ENCODE peak calls at places on chromosomes 13 and 19, in eight cellular contexts. One of them, this sample, is unnamed. For H3K27me3, the result is how much of the 10 kb centered on the place peaks cover.

GRCh38 chr13:111410232-111411021 is 90.0 kb downstream of the TEX29 start:
- DNase-seq in adrenal gland: no peak
- DNase-seq in esophagus squamous epithelium: no peak
- DNase-seq in breast epithelium: no peak
- DNase-seq in stomach: no peak
- DNase-seq in uterus: no peak
- DNase-seq in testis: no peak
- DNase-seq in tibial nerve: no peak
- DNase-seq in this sample: no peak

GRCh38 chr19:39193785-39194184 is 3.0 kb upstream of the NCCRP1 start:
- DNase-seq in adrenal gland: no peak
- DNase-seq in esophagus squamous epithelium: no peak
- DNase-seq in breast epithelium: no peak
- DNase-seq in stomach: peak
- DNase-seq in uterus: no peak
- DNase-seq in testis: no peak
- DNase-seq in tibial nerve: no peak
- DNase-seq in this sample: no peak

GRCh38 chr19:49413348-49413747 is 9.9 kb downstream of the PTH2 start:
- DNase-seq in adrenal gland: no peak
- DNase-seq in esophagus squamous epithelium: no peak
- DNase-seq in breast epithelium: no peak
- DNase-seq in stomach: no peak
- DNase-seq in uterus: no peak
- DNase-seq in testis: no peak
- DNase-seq in tibial nerve: no peak
- DNase-seq in this sample: no peak

GRCh38 chr13:43005460-43006236 is 13.6 kb upstream of the EPSTI1 start:
- DNase-seq in adrenal gland: no peak
- DNase-seq in esophagus squamous epithelium: no peak
- DNase-seq in breast epithelium: no peak
- DNase-seq in stomach: no peak
- DNase-seq in uterus: no peak
- DNase-seq in testis: no peak
- DNase-seq in tibial nerve: no peak
- DNase-seq in this sample: no peak

GRCh38 chr19:7652061-7652641 is 15.2 kb downstream of the STXBP2 start:
- DNase-seq in adrenal gland: peak
- DNase-seq in esophagus squamous epithelium: peak
- DNase-seq in breast epithelium: peak
- DNase-seq in stomach: peak
- DNase-seq in uterus: peak
- DNase-seq in testis: peak
- DNase-seq in tibial nerve: peak
- DNase-seq in this sample: peak

GRCh38 chr13:41960700-41961697 is at the start of gene VWA8:
- DNase-seq in adrenal gland: peak
- DNase-seq in esophagus squamous epithelium: no peak
- DNase-seq in breast epithelium: peak
- DNase-seq in stomach: peak
- DNase-seq in uterus: peak
- DNase-seq in testis: peak
- DNase-seq in tibial nerve: peak
- DNase-seq in this sample: peak

GRCh38 chr19:1244693-1245451 is 3.3 kb downstream of the ATP5F1D start:
- DNase-seq in adrenal gland: peak
- DNase-seq in esophagus squamous epithelium: no peak
- DNase-seq in breast epithelium: no peak
- DNase-seq in stomach: peak
- DNase-seq in uterus: peak
- DNase-seq in testis: peak
- DNase-seq in tibial nerve: no peak
- DNase-seq in this sample: peak

GRCh38 chr19:19550972-19551861 is 13.2 kb downstream of the CILP2 start:
- DNase-seq in adrenal gland: no peak
- DNase-seq in esophagus squamous epithelium: no peak
- DNase-seq in breast epithelium: no peak
- DNase-seq in stomach: no peak
- DNase-seq in uterus: no peak
- DNase-seq in testis: no peak
- DNase-seq in tibial nerve: no peak
- DNase-seq in this sample: no peak

GRCh38 chr13:40776681-40777165 is 5.7 kb upstream of the MRPS31 start:
- DNase-seq in adrenal gland: no peak
- DNase-seq in esophagus squamous epithelium: peak
- DNase-seq in breast epithelium: no peak
- DNase-seq in stomach: no peak
- DNase-seq in uterus: no peak
- DNase-seq in testis: no peak
- DNase-seq in tibial nerve: no peak
- DNase-seq in this sample: no peak

GRCh38 chr19:45852145-45852750 is 10.7 kb downstream of the SYMPK start:
- DNase-seq in adrenal gland: no peak
- DNase-seq in esophagus squamous epithelium: no peak
- DNase-seq in breast epithelium: no peak
- DNase-seq in stomach: no peak
- DNase-seq in uterus: no peak
- DNase-seq in testis: no peak
- DNase-seq in tibial nerve: no peak
- DNase-seq in this sample: no peak

GRCh38 chr13:61277877-61278276 is 137.8 kb downstream of the PCDH20 start:
- DNase-seq in adrenal gland: no peak
- DNase-seq in esophagus squamous epithelium: no peak
- DNase-seq in breast epithelium: no peak
- DNase-seq in stomach: no peak
- DNase-seq in uterus: no peak
- DNase-seq in testis: no peak
- DNase-seq in tibial nerve: no peak
- DNase-seq in this sample: no peak

GRCh38 chr19:54209058-54209747 is 8.5 kb downstream of the RPS9 start:
- DNase-seq in adrenal gland: no peak
- DNase-seq in esophagus squamous epithelium: no peak
- DNase-seq in breast epithelium: no peak
- DNase-seq in stomach: no peak
- DNase-seq in uterus: no peak
- DNase-seq in testis: no peak
- DNase-seq in tibial nerve: no peak
- DNase-seq in this sample: no peak

DNA sequence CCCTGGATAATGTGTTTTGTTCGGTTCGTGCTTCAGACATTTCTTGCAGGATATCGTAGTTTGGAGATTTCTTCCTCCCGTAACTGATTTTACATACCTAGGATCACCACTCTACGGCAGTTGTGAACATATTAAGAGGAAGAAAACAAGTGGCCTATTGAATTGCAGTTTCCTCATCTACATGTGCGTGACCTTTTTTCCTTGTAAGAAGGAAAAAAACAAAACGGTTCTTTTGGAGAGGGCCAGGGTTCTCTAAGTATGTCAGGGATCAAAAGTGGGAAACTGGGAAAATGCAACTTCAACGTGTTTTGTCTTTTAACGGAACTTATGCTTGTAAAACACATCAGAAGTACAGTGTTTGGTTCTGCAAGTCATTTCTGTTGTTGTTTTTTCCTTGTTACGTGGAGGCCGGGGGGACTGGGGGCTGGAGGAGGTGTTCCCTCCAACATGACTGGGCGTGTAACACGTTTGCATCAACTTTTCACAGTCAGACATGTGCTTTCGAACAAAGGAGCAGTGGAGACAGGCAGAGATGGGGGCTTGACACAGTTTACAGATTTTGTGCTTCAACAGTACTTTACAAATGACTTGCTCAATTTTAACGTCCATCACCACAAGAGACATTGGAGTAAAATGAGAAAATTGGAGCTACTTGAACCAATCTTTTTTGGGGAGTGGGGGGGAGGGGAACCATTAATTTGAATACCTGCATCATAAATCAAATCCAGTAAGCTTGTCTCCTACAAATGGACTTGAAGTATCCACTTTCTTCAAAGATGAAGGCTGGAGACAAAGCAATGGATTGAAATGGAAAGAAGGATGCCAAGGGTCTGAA is 3.8 kb downstream of the ZC3H4 start:
- DNase-seq in adrenal gland: no peak
- DNase-seq in esophagus squamous epithelium: no peak
- DNase-seq in breast epithelium: no peak
- DNase-seq in stomach: no peak
- DNase-seq in uterus: no peak
- DNase-seq in testis: no peak
- DNase-seq in tibial nerve: no peak
- DNase-seq in this sample: peak
- TF ChIP-seq POLR2A in adrenal gland: no peak
- TF ChIP-seq POLR2A in esophagus squamous epithelium: no peak
- TF ChIP-seq POLR2A in breast epithelium: no peak
- TF ChIP-seq POLR2A in stomach: no peak
- TF ChIP-seq POLR2A in uterus: no peak
- TF ChIP-seq POLR2A in testis: no peak
- TF ChIP-seq POLR2A in tibial nerve: no peak
- TF ChIP-seq POLR2A in this sample: no peak

GRCh38 chr13:45292176-45292575 is 48.8 kb downstream of the TPT1 start:
- DNase-seq in adrenal gland: no peak
- DNase-seq in esophagus squamous epithelium: no peak
- DNase-seq in breast epithelium: no peak
- DNase-seq in stomach: no peak
- DNase-seq in uterus: no peak
- DNase-seq in testis: no peak
- DNase-seq in tibial nerve: no peak
- DNase-seq in this sample: no peak

GRCh38 chr13:45298206-45298505 is 42.8 kb downstream of the TPT1 start:
- DNase-seq in adrenal gland: no peak
- DNase-seq in esophagus squamous epithelium: no peak
- DNase-seq in breast epithelium: no peak
- DNase-seq in stomach: no peak
- DNase-seq in uterus: no peak
- DNase-seq in testis: no peak
- DNase-seq in tibial nerve: no peak
- DNase-seq in this sample: no peak

GRCh38 chr13:45297456-45298205 is 43.4 kb downstream of the TPT1 start:
- DNase-seq in adrenal gland: no peak
- DNase-seq in esophagus squamous epithelium: no peak
- DNase-seq in breast epithelium: no peak
- DNase-seq in stomach: no peak
- DNase-seq in uterus: no peak
- DNase-seq in testis: no peak
- DNase-seq in tibial nerve: no peak
- DNase-seq in this sample: no peak

GRCh38 chr13:45296259-45296658 is 44.7 kb downstream of the TPT1 start:
- DNase-seq in adrenal gland: no peak
- DNase-seq in esophagus squamous epithelium: no peak
- DNase-seq in breast epithelium: no peak
- DNase-seq in stomach: no peak
- DNase-seq in uterus: no peak
- DNase-seq in testis: no peak
- DNase-seq in tibial nerve: no peak
- DNase-seq in this sample: no peak

DNA sequence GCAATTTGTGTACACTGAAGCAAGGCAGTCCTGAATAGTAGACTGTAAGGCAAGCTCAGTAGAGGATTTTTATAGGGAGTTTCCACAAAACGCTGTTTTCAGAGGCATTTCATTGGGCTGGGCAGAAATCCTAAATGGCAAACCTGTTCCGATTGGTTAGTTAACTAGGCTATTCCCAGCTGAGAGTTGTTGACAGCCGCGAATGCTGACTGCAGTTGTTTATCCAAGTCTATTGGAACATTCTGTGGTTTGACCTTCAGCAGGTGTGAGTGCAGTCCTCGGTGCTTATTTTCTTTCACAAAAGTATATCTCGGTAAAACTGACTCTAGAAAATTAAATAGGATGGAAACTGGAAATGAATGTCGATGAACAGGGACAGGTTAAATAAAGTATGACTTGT is 45.4 kb downstream of the TPT1 start:
- DNase-seq in adrenal gland: no peak
- DNase-seq in esophagus squamous epithelium: no peak
- DNase-seq in breast epithelium: no peak
- DNase-seq in stomach: no peak
- DNase-seq in uterus: no peak
- DNase-seq in testis: peak
- DNase-seq in tibial nerve: peak
- DNase-seq in this sample: no peak
- H3K27me3 ChIP-seq in adrenal gland: under half
- H3K27me3 ChIP-seq in esophagus squamous epithelium: under half
- H3K27me3 ChIP-seq in breast epithelium: under half
- H3K27me3 ChIP-seq in stomach: under half
- H3K27me3 ChIP-seq in uterus: under half
- H3K27me3 ChIP-seq in testis: under half
- H3K27me3 ChIP-seq in tibial nerve: under half
- H3K27me3 ChIP-seq in this sample: under half

DNA sequence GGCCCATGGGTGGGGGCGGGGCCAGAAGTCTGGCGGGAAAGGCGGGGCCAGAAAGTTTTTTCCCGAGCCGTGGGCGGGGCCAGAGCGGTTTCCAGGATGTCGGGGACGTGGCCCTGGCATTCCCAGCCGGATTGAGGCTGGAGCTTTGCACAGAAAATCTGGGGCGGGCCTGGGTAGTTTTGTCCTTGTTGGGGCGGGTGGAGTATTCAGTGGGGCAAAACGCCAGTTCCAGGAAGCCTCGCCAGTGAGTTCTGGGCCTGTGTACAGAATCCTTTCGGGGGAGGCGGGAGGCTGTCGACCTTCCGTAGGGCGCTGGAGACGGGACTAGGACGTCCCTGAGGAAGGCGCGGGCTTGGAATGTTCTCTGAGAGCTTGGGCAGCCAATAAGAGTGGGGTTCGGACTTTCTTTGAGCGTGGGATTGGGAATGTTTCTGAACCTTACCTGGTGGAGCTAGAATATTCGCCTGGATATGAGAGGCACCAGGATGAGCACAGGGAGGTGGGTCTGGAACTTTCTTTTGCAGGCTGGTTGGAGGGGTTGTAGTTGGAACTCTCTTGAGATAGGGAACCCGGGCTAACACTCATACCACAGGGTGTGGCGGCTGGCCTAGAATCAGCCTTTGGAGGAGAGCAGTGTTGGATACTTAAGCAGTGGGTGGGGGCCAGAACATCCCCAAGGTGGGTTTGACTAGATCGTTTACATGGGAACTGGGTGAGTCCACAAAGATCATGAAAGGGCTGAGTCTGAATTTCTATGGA is 1.3 kb downstream of the CCDC9 start:
- DNase-seq in adrenal gland: no peak
- DNase-seq in esophagus squamous epithelium: peak
- DNase-seq in breast epithelium: no peak
- DNase-seq in stomach: no peak
- DNase-seq in uterus: peak
- DNase-seq in testis: no peak
- DNase-seq in tibial nerve: no peak
- DNase-seq in this sample: no peak
- TF ChIP-seq POLR2A in adrenal gland: peak
- TF ChIP-seq POLR2A in esophagus squamous epithelium: no peak
- TF ChIP-seq POLR2A in breast epithelium: peak
- TF ChIP-seq POLR2A in stomach: no peak
- TF ChIP-seq POLR2A in uterus: peak
- TF ChIP-seq POLR2A in testis: peak
- TF ChIP-seq POLR2A in tibial nerve: peak
- TF ChIP-seq POLR2A in this sample: no peak

GRCh38 chr19:30223866-30224688 is 148.1 kb upstream of the ZNF536 start:
- DNase-seq in adrenal gland: no peak
- DNase-seq in esophagus squamous epithelium: no peak
- DNase-seq in breast epithelium: no peak
- DNase-seq in stomach: no peak
- DNase-seq in uterus: no peak
- DNase-seq in testis: no peak
- DNase-seq in tibial nerve: no peak
- DNase-seq in this sample: no peak
- H3K27me3 ChIP-seq in adrenal gland: under half
- H3K27me3 ChIP-seq in esophagus squamous epithelium: half or more
- H3K27me3 ChIP-seq in breast epithelium: half or more
- H3K27me3 ChIP-seq in stomach: half or more
- H3K27me3 ChIP-seq in uterus: under half
- H3K27me3 ChIP-seq in testis: under half
- H3K27me3 ChIP-seq in tibial nerve: half or more
- H3K27me3 ChIP-seq in this sample: under half

This sample was measured in upper lobe of left lung.